ENCODE peak calls at places on chromosomes 2 and 18, in six cellular contexts. V is epithelial cell of proximal tubule, G is fibroblast of lung, D is GM23248, E is lower lobe of right lung, T is GM12865. A is an unnamed sample.

GRCh38 chr2:140128909-140129308 is 1348.7 kb upstream of the NXPH2 start:
- DNase-seq in E (no peak), V (no peak), T (no peak), G (no peak), D (no peak), A (no peak)

GRCh38 chr2:211591456-211591855 is 947.1 kb downstream of the ERBB4 start:
- DNase-seq in G (no peak), E (no peak), V (no peak), T (no peak), D (no peak), A (no peak)

GRCh38 chr2:10447300-10448207 is 573 bp downstream of the ODC1 start:
- DNase-seq in G (peak), E (peak), V (no peak), D (peak), T (peak), A (no peak)

GRCh38 chr2:190822038-190822437 is 58.6 kb upstream of the GLS start:
- DNase-seq in V (no peak), T (no peak), G (no peak), D (no peak), E (no peak), A (no peak)

GRCh38 chr2:10548626-10549025 is 100.5 kb upstream of the ODC1 start:
- DNase-seq in G (peak), V (no peak), D (peak), T (no peak), E (no peak), A (no peak)

GRCh38 chr2:236944561-236944960 is 141.1 kb upstream of the COPS8 start:
- DNase-seq in T (no peak), G (no peak), D (no peak), V (no peak), E (no peak), A (no peak)

GRCh38 chr2:197108758-197109157 is 182.3 kb upstream of the PGAP1 start:
- DNase-seq in T (no peak), D (peak), E (no peak), G (peak), V (no peak), A (peak)

GRCh38 chr2:104702026-104702425 is 151.9 kb upstream of the POU3F3 start:
- DNase-seq in T (no peak), E (no peak), G (no peak), V (no peak), D (no peak), A (no peak)

GRCh38 chr2:233832869-233833812 is 21.2 kb downstream of the HJURP start:
- DNase-seq in E (no peak), D (peak), G (peak), T (peak), V (peak), A (peak)

GRCh38 chr2:238462782-238463396 is 36.2 kb downstream of the ASB1 start:
- DNase-seq in D (peak), T (peak), E (no peak), V (peak), G (peak), A (no peak)

GRCh38 chr2:216694201-216694825 is 1.0 kb downstream of the IGFBP5 start:
- DNase-seq in G (peak), E (peak), T (no peak), V (no peak), D (peak), A (peak)

GRCh38 chr2:121076885-121077549 is 208.0 kb downstream of the TFCP2L1 start:
- DNase-seq in D (peak), T (peak), G (peak), V (no peak), E (peak), A (peak)

GRCh38 chr2:132404056-132404455 is 12.5 kb upstream of the GPR39 start:
- DNase-seq in G (no peak), D (peak), E (no peak), V (no peak), T (no peak), A (no peak)

GRCh38 chr2:184760931-184761330 is 162.6 kb downstream of the ZNF804A start:
- DNase-seq in V (no peak), E (no peak), D (no peak), T (no peak), G (no peak), A (no peak)

GRCh38 chr2:111905990-111906735 is 7.8 kb downstream of the MERTK start:
- DNase-seq in G (no peak), V (no peak), D (no peak), E (no peak), T (peak), A (no peak)

GRCh38 chr2:188629890-188630483 is 338.3 kb downstream of the GULP1 start:
- DNase-seq in V (no peak), T (no peak), G (peak), D (peak), E (no peak), A (peak)

GRCh38 chr2:42025151-42025582 is 22.7 kb upstream of the PKDCC start:
- DNase-seq in E (no peak), V (no peak), D (peak), G (peak), T (no peak), A (peak)

GRCh38 chr18:57784034-57784815 is 18.9 kb downstream of the ATP8B1 start:
- DNase-seq in V (no peak), D (peak), G (peak), T (no peak), E (no peak), A (no peak)

GRCh38 chr18:27954226-27954625 is 222.7 kb downstream of the CDH2 start:
- DNase-seq in E (no peak), V (no peak), D (peak), T (no peak), G (peak), A (peak)

GRCh38 chr18:8121942-8122480 is 487.2 kb upstream of the RAB12 start:
- DNase-seq in E (no peak), D (peak), G (no peak), T (no peak), V (peak), A (peak)

GRCh38 chr2:198664349-198664748 is 793.4 kb downstream of the SATB2 start:
- DNase-seq in V (no peak), D (peak), G (peak), E (no peak), T (no peak), A (no peak)

GRCh38 chr2:58042486-58042970 is 4.1 kb upstream of the VRK2 start:
- DNase-seq in T (peak), V (peak), G (peak), E (no peak), D (peak), A (peak)

GRCh38 chr18:10015941-10016819 is 102.4 kb downstream of the VAPA start:
- DNase-seq in E (no peak), T (no peak), D (peak), G (peak), V (peak), A (peak)

GRCh38 chr2:8743261-8743660 is 61.4 kb downstream of the ID2 start:
- DNase-seq in G (no peak), V (no peak), E (no peak), D (peak), T (no peak), A (no peak)

GRCh38 chr2:54767921-54768320 is 44.5 kb downstream of the EML6 start:
- DNase-seq in G (peak), E (no peak), T (peak), D (peak), V (peak), A (no peak)

GRCh38 chr18:63553117-63553516 is 10.9 kb downstream of the SERPINB12 start:
- DNase-seq in G (peak), D (peak), E (no peak), T (no peak), V (peak), A (peak)

GRCh38 chr2:164903944-164904343 is 51.4 kb downstream of the SLC38A11 start:
- DNase-seq in T (no peak), G (no peak), D (peak), E (no peak), V (no peak), A (peak)

GRCh38 chr2:85413592-85414421 is 3.6 kb upstream of the CAPG start:
- DNase-seq in G (peak), E (no peak), T (no peak), D (peak), V (no peak), A (peak)
- H3K4me3 ChIP-seq in G (peak), E (peak), T (no peak), D (peak), V (peak), A (peak)

DNA sequence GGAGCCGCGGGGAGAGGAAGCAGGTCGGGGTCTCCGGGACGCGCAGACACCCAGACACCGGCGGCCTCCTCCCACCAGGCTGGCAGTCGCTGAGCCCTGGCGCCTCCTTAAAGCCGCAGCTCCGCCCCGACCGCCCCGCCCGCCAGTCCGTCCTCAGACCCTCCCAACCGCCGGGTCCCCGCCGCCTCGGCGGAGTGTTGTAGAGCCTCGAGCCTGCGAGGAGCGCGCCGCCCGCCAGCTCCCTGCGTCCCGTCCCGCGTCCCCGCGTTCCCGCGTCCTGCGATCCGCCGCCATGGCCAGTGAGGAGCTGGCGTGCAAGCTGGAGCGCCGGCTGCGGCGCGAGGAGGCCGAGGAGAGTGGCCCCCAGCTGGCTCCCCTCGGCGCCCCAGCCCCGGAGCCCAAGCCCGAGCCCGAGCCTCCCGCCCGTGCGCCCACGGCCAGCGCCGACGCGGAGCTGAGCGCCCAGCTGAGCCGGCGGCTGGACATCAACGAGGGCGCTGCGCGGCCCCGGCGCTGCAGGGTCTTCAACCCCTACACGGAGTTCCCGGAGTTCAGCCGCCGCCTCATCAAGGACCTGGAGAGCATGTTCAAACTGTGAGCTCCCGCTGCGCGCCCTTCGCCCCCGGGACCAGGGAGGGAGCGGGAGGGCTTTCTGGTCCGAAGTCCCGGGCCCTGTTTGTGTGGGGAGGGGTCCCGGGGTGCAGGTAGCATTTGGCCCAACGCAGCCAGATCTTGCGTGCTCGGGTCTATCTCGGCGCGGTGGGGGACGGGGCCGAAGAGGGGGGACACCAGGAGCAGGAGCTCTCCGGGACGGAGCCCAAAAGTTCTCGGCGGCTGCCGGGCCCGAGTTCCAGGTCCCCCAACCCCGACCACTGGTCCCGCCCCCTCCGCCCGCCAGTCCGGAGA is at the start of gene EFHD1:
- DNase-seq in E (peak), G (peak), T (peak), D (peak), V (no peak), A (peak)
- H3K4me3 ChIP-seq in E (peak), G (peak), T (peak), D (peak), V (peak), A (peak)

GRCh38 chr2:136117909-136118818 is at the start of gene CXCR4:
- DNase-seq in D (peak), E (peak), G (peak), V (no peak), T (peak), A (peak)

GRCh38 chr2:136117391-136117841 is 533 bp downstream of the CXCR4 start:
- DNase-seq in T (peak), D (peak), G (peak), V (no peak), E (peak), A (peak)

GRCh38 chr2:136121511-136121910 is 3.6 kb upstream of the CXCR4 start:
- DNase-seq in V (no peak), G (no peak), D (no peak), T (no peak), E (no peak), A (no peak)

GRCh38 chr2:136118819-136119716 is 1.1 kb upstream of the CXCR4 start:
- DNase-seq in D (no peak), E (peak), T (peak), G (no peak), V (no peak), A (peak)

DNA sequence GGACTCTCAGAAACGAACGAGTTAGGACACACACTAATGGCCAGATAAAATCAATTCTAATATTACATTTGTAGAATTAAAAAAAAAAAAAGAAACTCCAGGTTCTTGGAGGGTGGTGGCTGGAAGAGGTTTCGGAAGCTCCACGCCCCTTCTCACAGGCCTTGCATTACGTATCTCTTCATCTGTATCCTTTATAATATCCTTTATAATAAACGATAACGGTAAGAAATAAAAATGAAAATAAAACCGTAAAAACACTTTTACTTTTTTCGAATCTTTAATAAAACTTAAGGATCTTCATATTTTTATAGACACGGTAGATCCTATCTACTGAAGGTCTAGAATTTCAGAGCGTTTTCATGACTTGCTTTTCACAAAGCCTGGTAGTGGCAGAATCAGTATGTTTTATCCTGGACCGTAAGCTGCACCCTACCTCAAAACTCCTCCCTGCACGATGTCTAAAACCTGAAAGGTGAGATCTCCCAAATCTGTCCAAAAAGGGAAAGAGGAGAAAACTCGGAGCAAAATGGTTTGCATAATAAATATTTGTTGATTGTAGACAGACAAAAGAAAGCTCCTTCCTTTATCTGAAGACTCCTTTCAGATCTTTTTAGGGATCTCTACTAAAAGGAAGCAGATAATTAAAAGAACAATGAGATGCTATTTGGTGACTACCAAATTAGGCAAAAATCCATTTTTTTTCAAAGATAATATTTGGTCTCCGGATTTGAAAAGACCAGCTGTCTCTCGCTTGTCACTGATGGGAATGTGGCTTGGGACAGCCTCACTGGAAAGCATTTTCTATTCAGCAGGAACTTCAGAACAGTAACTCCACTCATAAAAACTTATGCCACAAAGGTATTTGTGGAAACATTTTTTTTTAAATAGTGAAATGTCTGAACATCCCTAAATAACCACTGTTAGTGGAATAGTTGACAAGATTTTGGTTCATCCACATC is 2.0 kb upstream of the CXCR4 start:
- DNase-seq in T (no peak), G (no peak), V (no peak), E (no peak), D (no peak), A (no peak)
- H3K4me3 ChIP-seq in T (no peak), G (no peak), V (no peak), E (peak), D (no peak), A (no peak)

GRCh38 chr2:39772812-39773152 is 6.3 kb downstream of the THUMPD2 start:
- DNase-seq in D (no peak), T (no peak), G (no peak), V (no peak), E (no peak), A (no peak)

GRCh38 chr2:39778233-39778632 is 825 bp downstream of the THUMPD2 start:
- DNase-seq in T (no peak), V (no peak), G (no peak), E (no peak), D (peak), A (no peak)

GRCh38 chr2:39772086-39772811 is 6.8 kb downstream of the THUMPD2 start:
- DNase-seq in D (peak), T (no peak), G (peak), V (peak), E (no peak), A (no peak)
- H3K4me3 ChIP-seq in D (peak), T (no peak), G (no peak), V (no peak), E (no peak), A (no peak)